ENCODE peak calls at places on chromosomes 16 and 17, in nine cellular contexts. One of them, this sample, is unnamed.

GRCh38 chr17:8176197-8176940 is at the start of gene TMEM107:
- DNase-seq in CD8-positive, alpha-beta T cell: peak
- DNase-seq in GM03348: peak
- DNase-seq in amniotic stem cell: peak
- DNase-seq in adrenal gland: peak
- DNase-seq in progenitor cell of endocrine pancreas: peak
- DNase-seq in aorta: peak
- DNase-seq in colonic mucosa: peak
- DNase-seq in skeletal muscle cell: no peak
- DNase-seq in this sample: no peak

GRCh38 chr17:78780852-78781338 is 1.2 kb downstream of the CYTH1 start:
- DNase-seq in CD8-positive, alpha-beta T cell: no peak
- DNase-seq in GM03348: no peak
- DNase-seq in amniotic stem cell: no peak
- DNase-seq in adrenal gland: no peak
- DNase-seq in progenitor cell of endocrine pancreas: no peak
- DNase-seq in aorta: no peak
- DNase-seq in colonic mucosa: no peak
- DNase-seq in skeletal muscle cell: no peak
- DNase-seq in this sample: no peak

GRCh38 chr17:61337247-61337812 is 62.3 kb upstream of the TBX2 start:
- DNase-seq in CD8-positive, alpha-beta T cell: no peak
- DNase-seq in GM03348: no peak
- DNase-seq in amniotic stem cell: no peak
- DNase-seq in adrenal gland: no peak
- DNase-seq in progenitor cell of endocrine pancreas: no peak
- DNase-seq in aorta: no peak
- DNase-seq in colonic mucosa: no peak
- DNase-seq in skeletal muscle cell: no peak
- DNase-seq in this sample: no peak

GRCh38 chr17:79843917-79844815 is 4.9 kb upstream of the CBX4 start:
- DNase-seq in CD8-positive, alpha-beta T cell: peak
- DNase-seq in GM03348: peak
- DNase-seq in amniotic stem cell: no peak
- DNase-seq in adrenal gland: peak
- DNase-seq in progenitor cell of endocrine pancreas: peak
- DNase-seq in aorta: peak
- DNase-seq in colonic mucosa: peak
- DNase-seq in skeletal muscle cell: no peak
- DNase-seq in this sample: no peak

GRCh38 chr16:637081-638018 is 1.2 kb upstream of the METTL26 start:
- DNase-seq in CD8-positive, alpha-beta T cell: peak
- DNase-seq in GM03348: peak
- DNase-seq in amniotic stem cell: peak
- DNase-seq in adrenal gland: peak
- DNase-seq in progenitor cell of endocrine pancreas: peak
- DNase-seq in aorta: peak
- DNase-seq in colonic mucosa: peak
- DNase-seq in skeletal muscle cell: peak
- DNase-seq in this sample: no peak

GRCh38 chr16:85252014-85252413 is 139.7 kb upstream of the CIBAR2 start:
- DNase-seq in CD8-positive, alpha-beta T cell: no peak
- DNase-seq in GM03348: no peak
- DNase-seq in amniotic stem cell: no peak
- DNase-seq in adrenal gland: no peak
- DNase-seq in progenitor cell of endocrine pancreas: no peak
- DNase-seq in aorta: no peak
- DNase-seq in colonic mucosa: no peak
- DNase-seq in skeletal muscle cell: no peak
- DNase-seq in this sample: no peak

GRCh38 chr16:2288701-2289100 is 20.8 kb upstream of the RNPS1 start:
- DNase-seq in CD8-positive, alpha-beta T cell: no peak
- DNase-seq in GM03348: no peak
- DNase-seq in amniotic stem cell: no peak
- DNase-seq in adrenal gland: no peak
- DNase-seq in progenitor cell of endocrine pancreas: no peak
- DNase-seq in aorta: no peak
- DNase-seq in colonic mucosa: no peak
- DNase-seq in skeletal muscle cell: no peak
- DNase-seq in this sample: no peak

GRCh38 chr17:44758414-44759095 is at the start of gene ADAM11:
- DNase-seq in CD8-positive, alpha-beta T cell: no peak
- DNase-seq in GM03348: peak
- DNase-seq in amniotic stem cell: no peak
- DNase-seq in adrenal gland: no peak
- DNase-seq in progenitor cell of endocrine pancreas: no peak
- DNase-seq in aorta: no peak
- DNase-seq in colonic mucosa: no peak
- DNase-seq in skeletal muscle cell: no peak
- DNase-seq in this sample: no peak

GRCh38 chr16:84618428-84619102 is 687 bp upstream of the COTL1 start:
- DNase-seq in CD8-positive, alpha-beta T cell: no peak
- DNase-seq in GM03348: peak
- DNase-seq in amniotic stem cell: peak
- DNase-seq in adrenal gland: no peak
- DNase-seq in progenitor cell of endocrine pancreas: no peak
- DNase-seq in aorta: peak
- DNase-seq in colonic mucosa: no peak
- DNase-seq in skeletal muscle cell: peak
- DNase-seq in this sample: peak

GRCh38 chr17:11582217-11582616 is 16.1 kb upstream of the DNAH9 start:
- DNase-seq in CD8-positive, alpha-beta T cell: no peak
- DNase-seq in GM03348: no peak
- DNase-seq in amniotic stem cell: no peak
- DNase-seq in adrenal gland: no peak
- DNase-seq in progenitor cell of endocrine pancreas: no peak
- DNase-seq in aorta: no peak
- DNase-seq in colonic mucosa: no peak
- DNase-seq in skeletal muscle cell: no peak
- DNase-seq in this sample: no peak

GRCh38 chr16:75105306-75106061 is 11.1 kb downstream of the LDHD start:
- DNase-seq in CD8-positive, alpha-beta T cell: no peak
- DNase-seq in GM03348: no peak
- DNase-seq in amniotic stem cell: no peak
- DNase-seq in adrenal gland: peak
- DNase-seq in progenitor cell of endocrine pancreas: no peak
- DNase-seq in aorta: peak
- DNase-seq in colonic mucosa: peak
- DNase-seq in skeletal muscle cell: no peak
- DNase-seq in this sample: no peak

GRCh38 chr17:61809816-61810392 is 53.4 kb downstream of the BRIP1 start:
- DNase-seq in CD8-positive, alpha-beta T cell: no peak
- DNase-seq in GM03348: peak
- DNase-seq in amniotic stem cell: no peak
- DNase-seq in adrenal gland: no peak
- DNase-seq in progenitor cell of endocrine pancreas: no peak
- DNase-seq in aorta: no peak
- DNase-seq in colonic mucosa: no peak
- DNase-seq in skeletal muscle cell: peak
- DNase-seq in this sample: no peak

GRCh38 chr17:2484876-2485275 is 26.8 kb downstream of the METTL16 start:
- DNase-seq in CD8-positive, alpha-beta T cell: no peak
- DNase-seq in GM03348: no peak
- DNase-seq in amniotic stem cell: no peak
- DNase-seq in adrenal gland: no peak
- DNase-seq in progenitor cell of endocrine pancreas: no peak
- DNase-seq in aorta: no peak
- DNase-seq in colonic mucosa: no peak
- DNase-seq in skeletal muscle cell: no peak
- DNase-seq in this sample: no peak

GRCh38 chr16:69830534-69831211 is 68.5 kb downstream of the WWP2 start:
- DNase-seq in CD8-positive, alpha-beta T cell: no peak
- DNase-seq in GM03348: no peak
- DNase-seq in amniotic stem cell: no peak
- DNase-seq in adrenal gland: no peak
- DNase-seq in progenitor cell of endocrine pancreas: no peak
- DNase-seq in aorta: no peak
- DNase-seq in colonic mucosa: no peak
- DNase-seq in skeletal muscle cell: no peak
- DNase-seq in this sample: no peak

GRCh38 chr17:29726721-29727252 is 104.1 kb upstream of the CORO6 start:
- DNase-seq in CD8-positive, alpha-beta T cell: peak
- DNase-seq in GM03348: no peak
- DNase-seq in amniotic stem cell: no peak
- DNase-seq in adrenal gland: no peak
- DNase-seq in progenitor cell of endocrine pancreas: no peak
- DNase-seq in aorta: no peak
- DNase-seq in colonic mucosa: no peak
- DNase-seq in skeletal muscle cell: no peak
- DNase-seq in this sample: no peak

GRCh38 chr17:78652913-78653312 is 75.7 kb upstream of the DNAH17 start:
- DNase-seq in CD8-positive, alpha-beta T cell: no peak
- DNase-seq in GM03348: no peak
- DNase-seq in amniotic stem cell: no peak
- DNase-seq in adrenal gland: no peak
- DNase-seq in progenitor cell of endocrine pancreas: no peak
- DNase-seq in aorta: peak
- DNase-seq in colonic mucosa: no peak
- DNase-seq in skeletal muscle cell: no peak
- DNase-seq in this sample: no peak

GRCh38 chr16:70522216-70523000 is 946 bp downstream of the COG4 start:
- DNase-seq in CD8-positive, alpha-beta T cell: no peak
- DNase-seq in GM03348: no peak
- DNase-seq in amniotic stem cell: no peak
- DNase-seq in adrenal gland: no peak
- DNase-seq in progenitor cell of endocrine pancreas: no peak
- DNase-seq in aorta: no peak
- DNase-seq in colonic mucosa: no peak
- DNase-seq in skeletal muscle cell: no peak
- DNase-seq in this sample: no peak

GRCh38 chr17:9239821-9240658 is 218.7 kb downstream of the NTN1 start:
- DNase-seq in CD8-positive, alpha-beta T cell: peak
- DNase-seq in GM03348: peak
- DNase-seq in amniotic stem cell: no peak
- DNase-seq in adrenal gland: peak
- DNase-seq in progenitor cell of endocrine pancreas: peak
- DNase-seq in aorta: peak
- DNase-seq in colonic mucosa: peak
- DNase-seq in skeletal muscle cell: no peak
- DNase-seq in this sample: no peak

GRCh38 chr16:59169168-59169567 is 435.1 kb upstream of the GOT2 start:
- DNase-seq in CD8-positive, alpha-beta T cell: no peak
- DNase-seq in GM03348: no peak
- DNase-seq in amniotic stem cell: no peak
- DNase-seq in adrenal gland: no peak
- DNase-seq in progenitor cell of endocrine pancreas: no peak
- DNase-seq in aorta: no peak
- DNase-seq in colonic mucosa: no peak
- DNase-seq in skeletal muscle cell: no peak
- DNase-seq in this sample: no peak

GRCh38 chr17:17626840-17627239 is 35.3 kb upstream of the PEMT start:
- DNase-seq in CD8-positive, alpha-beta T cell: no peak
- DNase-seq in GM03348: no peak
- DNase-seq in amniotic stem cell: no peak
- DNase-seq in adrenal gland: no peak
- DNase-seq in progenitor cell of endocrine pancreas: no peak
- DNase-seq in aorta: no peak
- DNase-seq in colonic mucosa: no peak
- DNase-seq in skeletal muscle cell: no peak
- DNase-seq in this sample: no peak

GRCh38 chr16:52383640-52384292 is 163.2 kb downstream of the TOX3 start:
- DNase-seq in CD8-positive, alpha-beta T cell: no peak
- DNase-seq in GM03348: no peak
- DNase-seq in amniotic stem cell: no peak
- DNase-seq in adrenal gland: no peak
- DNase-seq in progenitor cell of endocrine pancreas: no peak
- DNase-seq in aorta: no peak
- DNase-seq in colonic mucosa: no peak
- DNase-seq in skeletal muscle cell: no peak
- DNase-seq in this sample: no peak